ENCODE peak calls at places on chromosomes 7 and 10, in four cellular contexts. R, T, G and A are unnamed samples.

GRCh38 chr10:124524991-124525653 is 63.5 kb downstream of the LHPP start:
- DNase-seq in R (no peak), T (no peak), G (peak; percentile 90), A (peak; percentile 87)

GRCh38 chr10:59176241-59177030 is at the start of gene PHYHIPL:
- DNase-seq in R (peak; percentile 14), T (no peak), G (no peak), A (no peak)

GRCh38 chr10:78645053-78645787 is 423.5 kb upstream of the ZMIZ1 start:
- DNase-seq in R (no peak), T (no peak), G (no peak), A (no peak)

GRCh38 chr10:47244560-47245500 is 55.2 kb upstream of the GDF10 start:
- DNase-seq in R (no peak), T (no peak), G (no peak), A (no peak)

GRCh38 chr7:74718336-74718735 is 55.5 kb upstream of the NCF1 start:
- DNase-seq in R (no peak), T (no peak), G (no peak), A (no peak)

GRCh38 chr7:41870505-41871138 is 167.7 kb upstream of the INHBA start:
- DNase-seq in R (no peak), T (no peak), G (no peak), A (no peak)

GRCh38 chr10:63115732-63116383 is 17.3 kb upstream of the NRBF2 start:
- DNase-seq in R (no peak), T (no peak), G (peak; percentile 90), A (peak; percentile 96)

GRCh38 chr10:84429926-84430520 is 101.6 kb downstream of the CCSER2 start:
- DNase-seq in R (peak; percentile 58), T (peak; percentile 45), G (peak; percentile 55), A (peak; percentile 61)

GRCh38 chr10:95187617-95188016 is 6.4 kb upstream of the ACSM6 start:
- DNase-seq in R (no peak), T (no peak), G (no peak), A (no peak)

GRCh38 chr7:21154592-21154991 is 273.3 kb upstream of the SP4 start:
- DNase-seq in R (no peak), T (no peak), G (no peak), A (no peak)

GRCh38 chr7:29453022-29453421 is 110.6 kb upstream of the PRR15 start:
- DNase-seq in R (no peak), T (no peak), G (no peak), A (no peak)

GRCh38 chr7:67463983-67464382 is 467.4 kb downstream of the TYW1 start:
- DNase-seq in R (no peak), T (no peak), G (no peak), A (no peak)

GRCh38 chr7:92025260-92025659 is 84.6 kb downstream of the AKAP9 start:
- DNase-seq in R (no peak), T (no peak), G (no peak), A (no peak)

GRCh38 chr7:158966780-158967390 is 110.5 kb downstream of the DYNC2I1 start:
- DNase-seq in R (no peak), T (no peak), G (no peak), A (no peak)
- H3K4me3 ChIP-seq in R (no peak overlapping the region), T (no peak overlapping the region), G (no peak overlapping the region), A (no peak overlapping the region)

DNA sequence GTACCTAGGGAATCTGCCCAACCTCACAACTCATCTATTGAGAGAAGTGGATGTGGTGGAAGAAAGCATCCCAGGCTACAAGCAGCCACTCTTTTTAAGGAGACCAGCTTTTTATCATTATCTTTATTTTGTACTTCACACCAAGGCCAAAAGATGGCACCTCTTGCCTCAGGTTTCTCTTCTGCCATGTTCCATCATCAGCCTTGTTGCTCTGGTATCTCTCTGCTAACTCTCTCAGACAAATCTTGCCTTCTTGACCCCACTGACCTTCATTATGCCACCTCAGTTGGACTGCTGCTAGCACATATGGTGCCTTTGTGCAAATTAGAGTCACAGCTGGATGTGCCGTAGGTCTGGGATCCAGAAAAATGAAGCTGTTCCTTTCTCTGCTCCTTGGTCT is 47.2 kb upstream of the DYNC1I1 start:
- DNase-seq in R (peak; percentile 32), T (no peak), G (no peak), A (no peak)
- TF ChIP-seq CTCF in R (peak; percentile 55), T (no peak), G (no peak), A (no peak)

GRCh38 chr7:27189560-27190283 is 4.7 kb upstream of the HOXA11 start:
- DNase-seq in R (no peak), T (no peak), G (peak; percentile 35), A (no peak)
- H3K4me1 ChIP-seq in R (no peaks in the 10 kb centered on the region), T (peaks cover 61% of the 10 kb centered on the region), G (no peaks in the 10 kb centered on the region), A (peaks cover 48% of the 10 kb centered on the region)

DNA sequence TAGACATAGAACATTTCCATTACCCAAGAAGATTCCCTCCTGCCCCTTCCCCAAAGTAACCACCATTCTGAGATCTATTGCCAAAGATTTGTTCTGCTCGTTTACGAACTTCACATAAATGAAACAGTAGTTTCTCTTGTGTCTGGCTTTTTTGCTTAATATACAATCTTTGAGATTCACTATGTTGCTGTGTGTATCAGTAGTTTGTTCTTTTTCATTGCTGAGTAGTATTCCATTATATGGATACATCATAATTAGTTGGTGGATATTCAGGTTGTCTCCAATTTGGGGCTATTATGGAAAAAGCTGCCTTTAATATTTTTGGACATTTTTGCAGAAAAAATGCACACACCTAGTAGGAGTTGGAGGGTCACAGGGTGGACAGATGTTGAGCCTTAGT is 124.3 kb downstream of the SLIT1 start:
- DNase-seq in R (no peak), T (no peak), G (no peak), A (no peak)
- H3K4me3 ChIP-seq in R (no peak overlapping the region), T (no peak overlapping the region), G (no peak overlapping the region), A (no peak overlapping the region)

GRCh38 chr7:111929258-111929657 is 276.9 kb downstream of the DOCK4 start:
- DNase-seq in R (no peak), T (no peak), G (no peak), A (no peak)
- TF ChIP-seq CTCF in R (no peak), T (no peak), G (no peak), A (no peak)